ENCODE peak calls at places on chromosomes 6 and 20, in seven cellular contexts. K is AG09309; R is AG04450; T is tibial artery; E is upper lobe of right lung; X is HCT116; L is CD8-positive, alpha-beta T cell. O is an unnamed sample.

GRCh38 chr6:39206250-39206721 is 23.0 kb downstream of the KCNK5 start:
- DNase-seq in K (no peak), R (no peak), T (no peak), E (peak), X (no peak), L (no peak), O (no peak)

GRCh38 chr6:81241717-81242116 is 510.8 kb downstream of the TENT5A start:
- DNase-seq in K (no peak), R (peak), T (no peak), E (no peak), X (peak), L (no peak), O (no peak)

GRCh38 chr6:158536891-158537798 is 22.7 kb upstream of the TMEM181 start:
- DNase-seq in K (no peak), R (no peak), T (no peak), E (peak), X (peak), L (no peak), O (no peak)

GRCh38 chr6:39451831-39452230 is 129.3 kb upstream of the KCNK16 start:
- DNase-seq in K (no peak), R (no peak), T (no peak), E (no peak), X (peak), L (no peak), O (no peak)

GRCh38 chr20:62875419-62876355 is 14.1 kb upstream of the TCFL5 start:
- DNase-seq in K (peak), R (peak), T (peak), E (no peak), X (peak), L (no peak), O (no peak)

GRCh38 chr6:1580585-1580984 is 29.1 kb upstream of the FOXC1 start:
- DNase-seq in K (no peak), R (no peak), T (no peak), E (no peak), X (no peak), L (no peak), O (no peak)

GRCh38 chr6:149988550-149989336 is 25.0 kb downstream of the ULBP1 start:
- DNase-seq in K (no peak), R (no peak), T (no peak), E (no peak), X (no peak), L (no peak), O (no peak)

GRCh38 chr6:138234363-138234762 is 16.1 kb upstream of the PBOV1 start:
- DNase-seq in K (no peak), R (no peak), T (no peak), E (no peak), X (no peak), L (no peak), O (no peak)

GRCh38 chr6:98944168-98944567 is 3.6 kb downstream of the FBXL4 start:
- DNase-seq in K (no peak), R (no peak), T (no peak), E (no peak), X (no peak), L (no peak), O (no peak)

GRCh38 chr6:149984778-149985177 is 21.0 kb downstream of the ULBP1 start:
- DNase-seq in K (no peak), R (no peak), T (no peak), E (no peak), X (no peak), L (no peak), O (no peak)

GRCh38 chr6:154496191-154496590 is 14.3 kb downstream of the CNKSR3 start:
- DNase-seq in K (no peak), R (no peak), T (no peak), E (no peak), X (no peak), L (no peak), O (no peak)

GRCh38 chr20:9147553-9148024 is 78.7 kb downstream of the PLCB4 start:
- DNase-seq in K (peak), R (no peak), T (no peak), E (no peak), X (no peak), L (no peak), O (no peak)

GRCh38 chr6:89287351-89288028 is 27.6 kb downstream of the GABRR2 start:
- DNase-seq in K (no peak), R (no peak), T (no peak), E (no peak), X (no peak), L (no peak), O (no peak)

GRCh38 chr6:77072694-77073409 is 390.4 kb downstream of the HTR1B start:
- DNase-seq in K (no peak), R (no peak), T (no peak), E (no peak), X (no peak), L (no peak), O (no peak)

GRCh38 chr6:81759782-81760181 is 7.3 kb upstream of the TENT5A start:
- DNase-seq in K (no peak), R (no peak), T (no peak), E (no peak), X (no peak), L (no peak), O (no peak)

GRCh38 chr6:39931607-39932006 is 2.7 kb downstream of the MOCS1 start:
- DNase-seq in K (no peak), R (no peak), T (no peak), E (no peak), X (no peak), L (no peak), O (no peak)

GRCh38 chr20:51456511-51457280 is 85.8 kb downstream of the NFATC2 start:
- DNase-seq in K (peak), R (peak), T (peak), E (peak), X (peak), L (no peak), O (no peak)

GRCh38 chr6:43628392-43629103 is 516 bp downstream of the GTPBP2 start:
- DNase-seq in K (no peak), R (no peak), T (peak), E (peak), X (peak), L (peak), O (peak)

GRCh38 chr6:170124836-170125235 is 166.0 kb downstream of the DLL1 start:
- DNase-seq in K (no peak), R (no peak), T (no peak), E (peak), X (no peak), L (no peak), O (no peak)

GRCh38 chr6:45488269-45488668 is 110.5 kb upstream of the SUPT3H start:
- DNase-seq in K (no peak), R (no peak), T (no peak), E (no peak), X (no peak), L (no peak), O (no peak)

GRCh38 chr20:43963872-43964791 is 49.5 kb downstream of the TOX2 start:
- DNase-seq in K (no peak), R (no peak), T (peak), E (peak), X (no peak), L (no peak), O (peak)

GRCh38 chr6:4593891-4594445 is 182.2 kb upstream of the CDYL start:
- DNase-seq in K (no peak), R (no peak), T (no peak), E (no peak), X (no peak), L (no peak), O (no peak)

GRCh38 chr6:127691147-127691546 is 114.2 kb downstream of the C6orf58 start:
- DNase-seq in K (no peak), R (no peak), T (no peak), E (no peak), X (no peak), L (no peak), O (no peak)

GRCh38 chr6:127684501-127684900 is 107.5 kb downstream of the C6orf58 start:
- DNase-seq in K (no peak), R (no peak), T (no peak), E (no peak), X (no peak), L (no peak), O (no peak)

GRCh38 chr6:127690588-127690987 is 113.6 kb downstream of the C6orf58 start:
- DNase-seq in K (no peak), R (no peak), T (no peak), E (no peak), X (no peak), L (no peak), O (no peak)

GRCh38 chr6:127695108-127695507 is 118.1 kb downstream of the C6orf58 start:
- DNase-seq in K (no peak), R (no peak), T (no peak), E (peak), X (no peak), L (no peak), O (no peak)

GRCh38 chr6:127690092-127690491 is 113.1 kb downstream of the C6orf58 start:
- DNase-seq in K (no peak), R (peak), T (no peak), E (no peak), X (peak), L (no peak), O (no peak)
- TF ChIP-seq CTCF in K (peak), R (peak), T (no peak), E (peak), X (peak), L (no peak), O (no peak)

GRCh38 chr20:64254156-64254555 is 1.4 kb upstream of the PCMTD2 start:
- DNase-seq in K (no peak), R (no peak), T (no peak), E (no peak), X (no peak), L (no peak), O (no peak)

GRCh38 chr20:64254571-64255360 is 782 bp upstream of the PCMTD2 start:
- DNase-seq in K (no peak), R (no peak), T (no peak), E (no peak), X (no peak), L (no peak), O (no peak)

GRCh38 chr20:64255361-64256281 is at the start of gene PCMTD2:
- DNase-seq in K (no peak), R (peak), T (peak), E (peak), X (peak), L (peak), O (peak)

GRCh38 chr20:64253443-64253842 is 2.1 kb upstream of the PCMTD2 start:
- DNase-seq in K (no peak), R (no peak), T (no peak), E (no peak), X (no peak), L (no peak), O (no peak)

GRCh38 chr20:64253000-64253383 is 2.6 kb upstream of the PCMTD2 start:
- DNase-seq in K (no peak), R (no peak), T (no peak), E (no peak), X (no peak), L (no peak), O (no peak)
- TF ChIP-seq CTCF in K (no peak), R (no peak), T (no peak), E (no peak), X (no peak), L (no peak), O (no peak)

GRCh38 chr6:21596379-21597242 is 3.1 kb downstream of the SOX4 start:
- DNase-seq in K (no peak), R (no peak), T (peak), E (peak), X (no peak), L (no peak), O (no peak)

GRCh38 chr6:21598662-21599061 is 5.1 kb downstream of the SOX4 start:
- DNase-seq in K (no peak), R (no peak), T (no peak), E (no peak), X (no peak), L (no peak), O (no peak)

GRCh38 chr6:21597706-21598273 is 4.2 kb downstream of the SOX4 start:
- DNase-seq in K (no peak), R (no peak), T (no peak), E (no peak), X (no peak), L (no peak), O (no peak)

GRCh38 chr6:21595951-21596378 is 2.4 kb downstream of the SOX4 start:
- DNase-seq in K (no peak), R (no peak), T (no peak), E (no peak), X (no peak), L (no peak), O (peak)

GRCh38 chr6:21597243-21597682 is 3.7 kb downstream of the SOX4 start:
- DNase-seq in K (no peak), R (no peak), T (no peak), E (no peak), X (no peak), L (no peak), O (no peak)
- TF ChIP-seq CTCF in K (no peak), R (no peak), T (no peak), E (no peak), X (no peak), L (peak), O (no peak)

GRCh38 chr20:35697696-35698297 is 1.4 kb downstream of the NFS1 start:
- DNase-seq in K (no peak), R (no peak), T (no peak), E (peak), X (no peak), L (no peak), O (no peak)

GRCh38 chr20:35695978-35696377 is 3.2 kb downstream of the NFS1 start:
- DNase-seq in K (no peak), R (no peak), T (no peak), E (no peak), X (no peak), L (no peak), O (no peak)

GRCh38 chr20:35698298-35699126 is 640 bp downstream of the NFS1 start:
- DNase-seq in K (no peak), R (no peak), T (no peak), E (peak), X (no peak), L (no peak), O (no peak)

GRCh38 chr20:35699127-35699913 is at the start of the genes NFS1 and ROMO1:
- DNase-seq in K (peak), R (peak), T (peak), E (peak), X (peak), L (peak), O (peak)

GRCh38 chr20:35695245-35695749 is 3.9 kb downstream of the NFS1 start:
- DNase-seq in K (no peak), R (no peak), T (no peak), E (no peak), X (no peak), L (no peak), O (no peak)
- TF ChIP-seq CTCF in K (no peak), R (no peak), T (no peak), E (no peak), X (no peak), L (no peak), O (no peak)

GRCh38 chr6:56250266-56250665 is 2.9 kb upstream of the COL21A1 start:
- DNase-seq in K (no peak), R (no peak), T (no peak), E (no peak), X (no peak), L (no peak), O (no peak)

GRCh38 chr6:56246544-56246940 is 838 bp downstream of the COL21A1 start:
- DNase-seq in K (no peak), R (no peak), T (peak), E (no peak), X (no peak), L (no peak), O (no peak)

GRCh38 chr6:56245903-56246351 is 1.5 kb downstream of the COL21A1 start:
- DNase-seq in K (peak), R (no peak), T (no peak), E (no peak), X (no peak), L (no peak), O (no peak)

GRCh38 chr6:56246941-56247653 is at the start of gene COL21A1:
- DNase-seq in K (no peak), R (no peak), T (peak), E (peak), X (no peak), L (no peak), O (no peak)

GRCh38 chr6:56247654-56248122 is 308 bp upstream of the COL21A1 start:
- DNase-seq in K (no peak), R (no peak), T (no peak), E (no peak), X (no peak), L (no peak), O (no peak)
- TF ChIP-seq CTCF in K (no peak), R (no peak), T (no peak), E (no peak), X (no peak), L (no peak), O (no peak)

DNA sequence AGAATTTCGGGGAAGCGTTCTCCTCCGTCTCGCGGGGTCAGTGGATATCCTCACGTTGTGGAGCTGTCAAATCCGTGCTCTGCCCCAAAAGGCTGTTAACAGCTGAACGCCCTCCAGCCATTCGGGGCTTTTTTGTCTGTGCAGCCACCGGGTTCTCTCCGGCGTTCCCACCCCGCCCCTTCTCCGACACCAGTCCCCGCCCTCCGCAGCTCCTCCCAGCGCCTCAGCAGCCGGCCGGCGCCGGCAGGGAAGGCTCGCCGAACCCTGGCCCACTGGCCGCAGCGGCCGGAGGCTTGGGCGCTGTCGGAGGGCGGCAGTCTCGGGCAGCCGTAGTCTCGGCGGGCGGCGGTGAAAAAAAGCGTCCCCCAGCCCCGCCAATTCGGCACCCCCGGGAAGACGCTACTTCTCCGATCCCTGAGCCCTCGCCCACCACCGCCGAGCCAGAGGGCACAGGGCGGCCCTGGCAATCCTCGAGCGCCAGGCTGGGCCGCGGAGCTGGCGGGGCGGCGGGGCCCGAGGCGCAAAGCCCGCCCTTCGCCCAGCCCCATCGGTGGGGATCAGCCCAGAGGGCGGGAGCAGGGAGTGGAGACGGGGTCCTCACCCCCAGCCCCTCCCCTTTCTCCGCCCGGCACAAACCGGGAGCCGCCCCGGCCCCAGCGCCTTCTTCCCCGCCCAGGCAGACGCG is at the start of gene SESN1:
- DNase-seq in K (peak), R (peak), T (peak), E (peak), X (peak), L (peak), O (peak)
- TF ChIP-seq CTCF in K (no peak), R (no peak), T (no peak), E (no peak), X (no peak), L (no peak), O (no peak)

GRCh38 chr20:50360921-50361320 is 149.3 kb upstream of the PTPN1 start:
- DNase-seq in K (no peak), R (no peak), T (no peak), E (no peak), X (no peak), L (no peak), O (no peak)
- TF ChIP-seq CTCF in K (no peak), R (no peak), T (no peak), E (no peak), X (no peak), L (no peak), O (no peak)

GRCh38 chr6:31836676-31837611 is 9.4 kb downstream of the HSPA1B start:
- DNase-seq in K (no peak), R (no peak), T (no peak), E (no peak), X (no peak), L (no peak), O (no peak)
- TF ChIP-seq CTCF in K (no peak), R (peak), T (no peak), E (no peak), X (no peak), L (no peak), O (no peak)

GRCh38 chr20:45366192-45366591 is 3.2 kb downstream of the SYS1 start:
- DNase-seq in K (no peak), R (no peak), T (no peak), E (no peak), X (no peak), L (no peak), O (no peak)

GRCh38 chr20:45366631-45367030 is 3.7 kb downstream of the SYS1 start:
- DNase-seq in K (no peak), R (no peak), T (no peak), E (no peak), X (no peak), L (no peak), O (no peak)

GRCh38 chr20:45367126-45367525 is 4.2 kb downstream of the SYS1 start:
- DNase-seq in K (no peak), R (no peak), T (no peak), E (no peak), X (no peak), L (no peak), O (no peak)

GRCh38 chr20:45370571-45371204 is 7.4 kb downstream of the TP53TG5 start:
- DNase-seq in K (no peak), R (no peak), T (no peak), E (no peak), X (no peak), L (no peak), O (no peak)

DNA sequence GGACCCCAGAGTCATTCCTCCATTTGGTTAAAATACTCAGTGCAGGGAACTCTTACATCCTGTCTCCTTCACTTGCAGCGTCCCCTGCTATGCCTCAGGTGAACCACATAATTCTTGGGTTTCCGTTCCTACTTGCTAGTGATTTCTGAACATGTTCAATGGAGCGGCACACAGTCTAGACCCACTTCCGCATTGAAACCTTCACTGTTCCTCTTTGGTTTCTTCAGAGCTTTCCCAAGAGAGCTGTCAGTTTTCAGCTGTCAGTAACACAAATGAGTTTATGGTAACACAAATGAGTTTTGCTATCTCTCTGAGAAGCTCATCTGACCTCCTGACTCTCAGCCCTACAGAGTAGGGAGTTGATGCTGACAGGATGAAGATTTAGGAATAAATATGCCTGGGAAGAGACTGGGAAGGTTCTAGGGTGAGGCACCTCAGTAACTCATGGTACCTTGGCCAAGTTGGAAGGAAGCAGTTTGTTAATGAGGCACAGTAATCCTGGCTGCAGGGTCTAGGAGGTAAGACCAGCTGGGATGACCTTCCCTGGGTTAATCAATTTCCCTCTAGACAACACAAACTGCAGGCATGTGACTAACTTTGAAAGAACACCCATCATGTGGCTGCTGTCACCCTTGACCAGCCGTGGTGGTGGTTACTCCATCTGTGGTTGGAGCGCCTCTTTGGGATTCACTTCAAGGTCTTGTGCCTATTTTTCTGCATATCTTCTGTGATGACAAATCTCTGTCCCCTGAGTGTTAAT is 5.4 kb downstream of the SYS1 start:
- DNase-seq in K (no peak), R (no peak), T (no peak), E (no peak), X (no peak), L (no peak), O (no peak)
- TF ChIP-seq CTCF in K (no peak), R (no peak), T (no peak), E (no peak), X (no peak), L (no peak), O (no peak)

DNA sequence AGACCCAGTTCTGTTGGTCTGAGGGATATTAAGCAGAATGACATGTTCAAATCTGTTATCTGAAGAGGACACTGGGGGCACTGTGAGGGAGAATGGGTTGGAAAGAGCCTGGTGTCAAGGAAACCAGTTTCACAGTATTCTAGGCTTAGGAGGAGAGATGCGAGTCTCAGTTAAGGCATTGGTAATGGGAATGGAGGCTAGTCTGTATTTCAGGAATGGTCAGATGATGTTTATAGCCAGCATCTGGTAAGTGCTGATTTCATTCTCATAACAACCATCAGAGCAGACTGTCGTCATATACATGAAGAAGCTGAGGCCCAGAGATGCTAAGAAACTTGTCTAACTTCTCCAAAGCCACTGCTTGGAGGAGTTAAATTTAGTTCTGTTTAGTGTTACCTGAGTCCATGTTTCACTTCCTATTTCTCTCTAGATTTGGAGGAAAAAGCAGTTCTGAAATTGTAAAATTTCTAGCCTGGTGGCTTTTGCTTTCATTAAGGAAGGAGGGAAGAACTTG is 242.0 kb downstream of the ARID1B start:
- DNase-seq in K (no peak), R (no peak), T (no peak), E (no peak), X (no peak), L (no peak), O (no peak)
- TF ChIP-seq CTCF in K (no peak), R (no peak), T (no peak), E (no peak), X (no peak), L (no peak), O (no peak)

O was measured in CD4-positive, alpha-beta T cell.